ENCODE peak calls at places on chromosome 15, in six cellular contexts. One of them, this sample, is unnamed.

GRCh38 chr15:80991446-80991845 is 1.8 kb upstream of the MESD start:
- DNase-seq in tibial artery: peak; percentile 86
- DNase-seq in fibroblast of mammary gland: peak; percentile 94
- DNase-seq in PC-9: no peak
- DNase-seq in mammary epithelial cell: peak; percentile 13
- DNase-seq in LNCaP clone FGC: no peak
- DNase-seq in this sample: no peak

GRCh38 chr15:81268881-81269601 is 54.9 kb downstream of the STARD5 start:
- DNase-seq in tibial artery: no peak
- DNase-seq in fibroblast of mammary gland: no peak
- DNase-seq in PC-9: no peak
- DNase-seq in mammary epithelial cell: no peak
- DNase-seq in LNCaP clone FGC: no peak
- DNase-seq in this sample: no peak

GRCh38 chr15:82829234-82829633 is 19.8 kb downstream of the WHAMM start:
- DNase-seq in tibial artery: no peak
- DNase-seq in fibroblast of mammary gland: no peak
- DNase-seq in PC-9: no peak
- DNase-seq in mammary epithelial cell: no peak
- DNase-seq in LNCaP clone FGC: no peak
- DNase-seq in this sample: no peak

GRCh38 chr15:100910119-100910518 is 9.0 kb upstream of the LRRK1 start:
- DNase-seq in tibial artery: no peak
- DNase-seq in fibroblast of mammary gland: no peak
- DNase-seq in PC-9: no peak
- DNase-seq in mammary epithelial cell: no peak
- DNase-seq in LNCaP clone FGC: no peak
- DNase-seq in this sample: no peak

GRCh38 chr15:94174399-94174802 is 57.0 kb upstream of the MCTP2 start:
- DNase-seq in tibial artery: no peak
- DNase-seq in fibroblast of mammary gland: peak; percentile 43
- DNase-seq in PC-9: no peak
- DNase-seq in mammary epithelial cell: peak; percentile 93
- DNase-seq in LNCaP clone FGC: no peak
- DNase-seq in this sample: no peak

GRCh38 chr15:56814429-56814828 is 81.1 kb upstream of the ZNF280D start:
- DNase-seq in tibial artery: no peak
- DNase-seq in fibroblast of mammary gland: no peak
- DNase-seq in PC-9: no peak
- DNase-seq in mammary epithelial cell: no peak
- DNase-seq in LNCaP clone FGC: no peak
- DNase-seq in this sample: no peak

GRCh38 chr15:91265431-91265940 is 165.4 kb downstream of the SV2B start:
- DNase-seq in tibial artery: no peak
- DNase-seq in fibroblast of mammary gland: no peak
- DNase-seq in PC-9: no peak
- DNase-seq in mammary epithelial cell: no peak
- DNase-seq in LNCaP clone FGC: no peak
- DNase-seq in this sample: no peak

GRCh38 chr15:61367953-61368352 is 138.9 kb upstream of the RORA start:
- DNase-seq in tibial artery: no peak
- DNase-seq in fibroblast of mammary gland: no peak
- DNase-seq in PC-9: no peak
- DNase-seq in mammary epithelial cell: peak; percentile 9
- DNase-seq in LNCaP clone FGC: peak; percentile 56
- DNase-seq in this sample: no peak

GRCh38 chr15:71804226-71804625 is 6.1 kb upstream of the NR2E3 start:
- DNase-seq in tibial artery: no peak
- DNase-seq in fibroblast of mammary gland: no peak
- DNase-seq in PC-9: no peak
- DNase-seq in mammary epithelial cell: no peak
- DNase-seq in LNCaP clone FGC: no peak
- DNase-seq in this sample: no peak

GRCh38 chr15:74278269-74278668 is 42.1 kb downstream of the CCDC33 start:
- DNase-seq in tibial artery: no peak
- DNase-seq in fibroblast of mammary gland: no peak
- DNase-seq in PC-9: no peak
- DNase-seq in mammary epithelial cell: no peak
- DNase-seq in LNCaP clone FGC: no peak
- DNase-seq in this sample: no peak

GRCh38 chr15:71443538-71443937 is 328.3 kb downstream of the THSD4 start:
- DNase-seq in tibial artery: peak; percentile 53
- DNase-seq in fibroblast of mammary gland: peak; percentile 60
- DNase-seq in PC-9: no peak
- DNase-seq in mammary epithelial cell: no peak
- DNase-seq in LNCaP clone FGC: no peak
- DNase-seq in this sample: peak; percentile 61

GRCh38 chr15:87805117-87805820 is 451.3 kb downstream of the NTRK3 start:
- DNase-seq in tibial artery: no peak
- DNase-seq in fibroblast of mammary gland: no peak
- DNase-seq in PC-9: no peak
- DNase-seq in mammary epithelial cell: no peak
- DNase-seq in LNCaP clone FGC: no peak
- DNase-seq in this sample: no peak

GRCh38 chr15:32867313-32867626 is 149.5 kb downstream of the GREM1 start:
- DNase-seq in tibial artery: no peak
- DNase-seq in fibroblast of mammary gland: peak; percentile 93
- DNase-seq in PC-9: peak; percentile 47
- DNase-seq in mammary epithelial cell: peak; percentile 69
- DNase-seq in LNCaP clone FGC: no peak
- DNase-seq in this sample: no peak

GRCh38 chr15:23686466-23687142 is 501 bp downstream of the NDN start:
- DNase-seq in tibial artery: no peak
- DNase-seq in fibroblast of mammary gland: peak; percentile 9
- DNase-seq in PC-9: no peak
- DNase-seq in mammary epithelial cell: no peak
- DNase-seq in LNCaP clone FGC: no peak
- DNase-seq in this sample: peak; percentile 5

GRCh38 chr15:79003301-79003700 is 58.5 kb upstream of the CTSH start:
- DNase-seq in tibial artery: no peak
- DNase-seq in fibroblast of mammary gland: peak; percentile 57
- DNase-seq in PC-9: no peak
- DNase-seq in mammary epithelial cell: no peak
- DNase-seq in LNCaP clone FGC: no peak
- DNase-seq in this sample: no peak

GRCh38 chr15:98855815-98856539 is 151.6 kb downstream of the PGPEP1L start:
- DNase-seq in tibial artery: no peak
- DNase-seq in fibroblast of mammary gland: no peak
- DNase-seq in PC-9: no peak
- DNase-seq in mammary epithelial cell: no peak
- DNase-seq in LNCaP clone FGC: no peak
- DNase-seq in this sample: no peak

DNA sequence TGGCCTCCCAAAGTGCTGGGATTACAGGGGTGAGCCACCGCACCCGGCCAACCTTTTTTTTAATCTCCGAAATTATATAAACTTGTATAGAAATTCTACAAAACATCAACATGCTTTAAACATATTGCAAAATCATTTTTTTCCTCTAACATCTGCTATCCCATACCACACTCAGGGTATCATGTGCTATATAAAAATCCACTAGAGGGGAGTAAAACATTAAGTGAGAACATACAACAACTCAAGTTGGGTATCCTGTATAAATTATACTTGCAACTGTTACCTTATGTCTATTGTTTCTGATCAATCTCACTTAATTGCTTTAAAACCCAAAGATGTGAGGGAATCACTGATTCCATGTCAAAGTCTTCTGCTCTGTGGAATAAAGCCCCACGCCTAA is 71.9 kb upstream of the FBN1 start:
- DNase-seq in tibial artery: no peak
- DNase-seq in fibroblast of mammary gland: peak; percentile 53
- DNase-seq in PC-9: no peak
- DNase-seq in mammary epithelial cell: no peak
- DNase-seq in LNCaP clone FGC: no peak
- DNase-seq in this sample: no peak
- TF ChIP-seq CTCF in tibial artery: no peak
- TF ChIP-seq CTCF in fibroblast of mammary gland: no peak
- TF ChIP-seq CTCF in PC-9: no peak
- TF ChIP-seq CTCF in mammary epithelial cell: no peak
- TF ChIP-seq CTCF in LNCaP clone FGC: no peak
- TF ChIP-seq CTCF in this sample: no peak

GRCh38 chr15:67746022-67746421 is 79.3 kb upstream of the SKOR1 start:
- DNase-seq in tibial artery: no peak
- DNase-seq in fibroblast of mammary gland: peak; percentile 79
- DNase-seq in PC-9: no peak
- DNase-seq in mammary epithelial cell: peak; percentile 20
- DNase-seq in LNCaP clone FGC: no peak
- DNase-seq in this sample: no peak
- H3K4me3 ChIP-seq in tibial artery: no peak overlapping the region
- H3K4me3 ChIP-seq in fibroblast of mammary gland: no peak overlapping the region
- H3K4me3 ChIP-seq in PC-9: no peak overlapping the region
- H3K4me3 ChIP-seq in mammary epithelial cell: no peak overlapping the region
- H3K4me3 ChIP-seq in LNCaP clone FGC: no peak overlapping the region
- H3K4me3 ChIP-seq in this sample: no peak overlapping the region

GRCh38 chr15:38991126-38991525 is 426.5 kb upstream of the RASGRP1 start:
- DNase-seq in tibial artery: peak; percentile 21
- DNase-seq in fibroblast of mammary gland: peak; percentile 74
- DNase-seq in PC-9: no peak
- DNase-seq in mammary epithelial cell: peak; percentile 24
- DNase-seq in LNCaP clone FGC: no peak
- DNase-seq in this sample: no peak
- TF ChIP-seq CTCF in tibial artery: peak; percentile 34
- TF ChIP-seq CTCF in fibroblast of mammary gland: peak; percentile 73
- TF ChIP-seq CTCF in PC-9: peak; percentile 43
- TF ChIP-seq CTCF in mammary epithelial cell: peak; percentile 52
- TF ChIP-seq CTCF in LNCaP clone FGC: peak; percentile 55
- TF ChIP-seq CTCF in this sample: no peak

GRCh38 chr15:38059665-38060064 is 125.2 kb downstream of the TMCO5A start:
- DNase-seq in tibial artery: no peak
- DNase-seq in fibroblast of mammary gland: peak; percentile 74
- DNase-seq in PC-9: no peak
- DNase-seq in mammary epithelial cell: no peak
- DNase-seq in LNCaP clone FGC: no peak
- DNase-seq in this sample: no peak
- H3K4me3 ChIP-seq in tibial artery: no peak overlapping the region
- H3K4me3 ChIP-seq in fibroblast of mammary gland: no peak overlapping the region
- H3K4me3 ChIP-seq in PC-9: no peak overlapping the region
- H3K4me3 ChIP-seq in mammary epithelial cell: no peak overlapping the region
- H3K4me3 ChIP-seq in LNCaP clone FGC: no peak overlapping the region
- H3K4me3 ChIP-seq in this sample: no peak overlapping the region

DNA sequence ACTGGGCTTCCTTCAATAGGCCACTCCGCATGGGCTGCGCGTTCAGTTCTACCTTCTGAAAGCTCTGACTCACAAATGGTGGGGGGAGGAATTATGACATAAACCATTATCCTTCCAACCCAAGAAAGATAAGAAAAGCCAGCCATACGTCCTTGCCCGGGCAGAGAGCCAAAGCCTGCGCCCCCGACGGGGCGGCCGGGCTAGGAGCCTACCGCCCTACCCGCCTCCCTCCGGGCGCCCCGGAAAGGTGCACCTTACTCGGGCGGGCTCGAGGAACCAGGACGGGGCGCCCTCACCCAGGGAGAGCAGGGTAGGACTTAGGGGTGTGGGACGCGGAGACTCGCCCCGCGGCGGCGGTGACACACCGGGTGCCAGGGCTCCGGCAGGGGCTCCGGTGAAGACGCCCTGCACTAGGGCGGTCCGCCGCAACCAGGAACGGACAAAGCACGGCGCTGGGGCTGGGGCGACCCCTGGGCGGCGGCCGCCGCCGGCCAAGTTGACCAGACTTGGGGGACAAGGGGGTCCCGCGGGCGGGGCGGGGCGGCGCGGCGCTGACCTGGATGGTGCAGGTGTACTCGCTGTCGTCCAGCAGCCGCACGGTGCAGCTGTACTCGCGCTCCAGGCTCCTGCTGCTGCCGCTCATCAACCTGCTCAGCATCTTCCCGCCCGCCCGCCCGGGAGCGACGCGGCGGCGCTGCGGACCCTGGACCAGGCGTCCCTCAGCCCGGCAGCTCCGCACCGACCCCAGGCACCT is 497 bp downstream of the FRMD5 start:
- DNase-seq in tibial artery: no peak
- DNase-seq in fibroblast of mammary gland: peak; percentile 46
- DNase-seq in PC-9: peak; percentile 52
- DNase-seq in mammary epithelial cell: peak; percentile 76
- DNase-seq in LNCaP clone FGC: peak; percentile 3
- DNase-seq in this sample: no peak
- TF ChIP-seq CTCF in tibial artery: no peak
- TF ChIP-seq CTCF in fibroblast of mammary gland: no peak
- TF ChIP-seq CTCF in PC-9: no peak
- TF ChIP-seq CTCF in mammary epithelial cell: no peak
- TF ChIP-seq CTCF in LNCaP clone FGC: no peak
- TF ChIP-seq CTCF in this sample: no peak

DNA sequence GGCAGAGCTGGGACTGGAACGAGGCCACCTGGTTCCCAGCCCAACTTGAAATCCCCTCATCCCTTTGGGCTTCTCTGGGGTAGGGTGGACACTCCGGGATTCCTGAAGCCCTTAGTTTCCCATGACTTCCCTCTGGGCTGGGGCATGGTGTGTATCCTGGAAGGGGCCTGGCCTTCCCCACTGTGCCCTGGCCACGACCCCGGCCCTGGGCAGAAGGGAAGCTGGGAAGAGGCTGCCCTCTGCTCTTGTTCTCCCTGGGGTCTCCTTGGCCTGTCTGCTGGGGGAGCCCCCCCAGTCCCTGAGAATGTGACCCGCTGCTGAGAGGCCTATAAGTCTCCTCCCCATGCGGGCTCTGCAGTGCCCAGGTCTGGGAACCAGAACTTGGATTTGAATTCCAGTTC is 104.9 kb downstream of the LINGO1 start:
- DNase-seq in tibial artery: no peak
- DNase-seq in fibroblast of mammary gland: no peak
- DNase-seq in PC-9: no peak
- DNase-seq in mammary epithelial cell: no peak
- DNase-seq in LNCaP clone FGC: no peak
- DNase-seq in this sample: no peak
- H3K4me3 ChIP-seq in tibial artery: no peak overlapping the region
- H3K4me3 ChIP-seq in fibroblast of mammary gland: no peak overlapping the region
- H3K4me3 ChIP-seq in PC-9: no peak overlapping the region
- H3K4me3 ChIP-seq in mammary epithelial cell: no peak overlapping the region
- H3K4me3 ChIP-seq in LNCaP clone FGC: no peak overlapping the region
- H3K4me3 ChIP-seq in this sample: no peak overlapping the region

GRCh38 chr15:59642351-59642750 is 15.0 kb downstream of the GTF2A2 start:
- DNase-seq in tibial artery: no peak
- DNase-seq in fibroblast of mammary gland: no peak
- DNase-seq in PC-9: no peak
- DNase-seq in mammary epithelial cell: no peak
- DNase-seq in LNCaP clone FGC: no peak
- DNase-seq in this sample: no peak
- TF ChIP-seq CTCF in tibial artery: no peak
- TF ChIP-seq CTCF in fibroblast of mammary gland: no peak
- TF ChIP-seq CTCF in PC-9: peak; percentile 56
- TF ChIP-seq CTCF in mammary epithelial cell: no peak
- TF ChIP-seq CTCF in LNCaP clone FGC: no peak
- TF ChIP-seq CTCF in this sample: no peak

DNA sequence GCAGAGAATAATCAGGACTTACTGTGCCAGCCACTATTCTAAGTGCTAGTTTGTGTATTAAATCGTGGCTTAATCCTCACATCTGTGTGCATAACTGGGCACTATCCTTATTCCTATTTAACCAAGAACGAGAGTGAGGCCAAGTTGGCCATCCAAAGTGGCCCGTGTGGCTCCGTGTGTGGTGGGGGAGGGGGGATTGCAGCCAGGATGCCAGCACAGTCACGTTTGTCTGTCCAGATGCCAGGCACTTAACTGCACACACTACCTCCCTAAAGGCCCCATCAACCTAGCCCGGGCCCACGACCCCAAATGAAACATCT is 64.4 kb upstream of the POLG start:
- DNase-seq in tibial artery: no peak
- DNase-seq in fibroblast of mammary gland: no peak
- DNase-seq in PC-9: no peak
- DNase-seq in mammary epithelial cell: no peak
- DNase-seq in LNCaP clone FGC: no peak
- DNase-seq in this sample: no peak
- H3K4me3 ChIP-seq in tibial artery: no peak overlapping the region
- H3K4me3 ChIP-seq in fibroblast of mammary gland: no peak overlapping the region
- H3K4me3 ChIP-seq in PC-9: no peak overlapping the region
- H3K4me3 ChIP-seq in mammary epithelial cell: no peak overlapping the region
- H3K4me3 ChIP-seq in LNCaP clone FGC: no peak overlapping the region
- H3K4me3 ChIP-seq in this sample: no peak overlapping the region